ENCODE peak calls at places on chromosome 10, in six cellular contexts. R is GM23338, G is OCI-LY7, Z is neural progenitor cell, T is MM.1S, V is hepatocyte. N is an unnamed sample.
A peak's percentile ranks its signal among the peaks of the same experiment; 100 is the strongest.

GRCh38 chr10:10209152-10209551 is 808.5 kb upstream of the CELF2 start:
- DNase-seq in T (no peak), G (peak; percentile 53), R (no peak), V (peak; percentile 59), Z (no peak), N (peak; percentile 45)

GRCh38 chr10:126663328-126663727 is 7.2 kb downstream of the C10orf90 start:
- DNase-seq in R (no peak), V (peak; percentile 19), G (no peak), Z (no peak), T (no peak), N (peak; percentile 98)

GRCh38 chr10:47253651-47254375 is 46.2 kb upstream of the GDF10 start:
- DNase-seq in G (no peak), R (no peak), V (no peak), T (no peak), Z (no peak), N (peak; percentile 70)

GRCh38 chr10:7320072-7320471 is 90.8 kb downstream of the SFMBT2 start:
- DNase-seq in R (no peak), V (no peak), T (no peak), G (no peak), Z (no peak), N (peak; percentile 14)

GRCh38 chr10:43227911-43228782 is 38.7 kb downstream of the RASGEF1A start:
- DNase-seq in V (no peak), R (no peak), G (no peak), T (no peak), Z (no peak), N (no peak)

GRCh38 chr10:14414901-14415300 is 84.2 kb upstream of the FRMD4A start:
- DNase-seq in R (no peak), G (no peak), T (no peak), Z (no peak), V (no peak), N (peak; percentile 20)

GRCh38 chr10:8181496-8182174 is 127.1 kb downstream of the GATA3 start:
- DNase-seq in Z (no peak), V (peak; percentile 33), R (no peak), T (no peak), G (no peak), N (no peak)

GRCh38 chr10:112295853-112296830 is 12.9 kb downstream of the TECTB start:
- DNase-seq in V (no peak), G (no peak), Z (no peak), T (no peak), R (no peak), N (peak; percentile 71)

GRCh38 chr10:451856-452255 is 237.6 kb downstream of the DIP2C start:
- DNase-seq in R (no peak), T (no peak), V (no peak), Z (no peak), G (no peak), N (no peak)

DNA sequence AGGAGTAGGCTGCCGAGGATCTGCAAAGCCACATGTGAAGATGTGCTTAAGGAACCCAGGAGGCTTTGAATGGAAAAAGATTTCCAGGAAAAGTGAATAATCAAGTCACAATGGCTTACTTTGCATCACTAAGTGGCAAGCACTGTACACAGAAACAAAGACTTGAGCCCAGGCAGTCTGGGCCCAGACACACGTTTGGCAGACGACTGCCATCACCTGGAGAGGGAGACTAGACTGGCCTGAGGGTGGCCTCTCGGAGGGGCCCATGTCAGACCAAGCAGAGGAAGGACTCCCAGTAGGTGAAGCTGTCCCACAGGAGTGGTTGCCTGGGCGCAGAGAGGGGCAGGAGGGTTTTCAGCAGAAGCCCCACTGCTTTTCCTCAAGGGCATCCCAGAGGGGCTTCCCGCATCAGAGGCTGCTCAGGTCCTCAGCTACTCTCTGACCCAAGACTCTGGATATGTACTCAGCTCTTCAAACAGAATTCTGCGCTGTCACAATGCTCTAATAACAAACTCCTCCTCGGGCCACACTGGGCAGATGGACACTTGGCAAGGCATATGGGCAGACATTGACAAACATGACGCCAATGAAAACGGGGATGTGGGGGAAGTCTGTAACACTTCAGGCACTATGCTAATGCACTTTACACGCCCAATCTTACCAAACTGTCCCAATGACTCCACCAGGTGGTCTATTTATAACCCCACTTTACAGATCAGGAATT is 27.9 kb upstream of the FRAT2 start:
- DNase-seq in Z (no peak), G (no peak), V (no peak), T (no peak), R (no peak), N (no peak)
- H3K27ac ChIP-seq in Z (no peak overlapping the region), G (no peak overlapping the region), V (no peak overlapping the region), T (no peak overlapping the region), R (no peak overlapping the region), N (no peak overlapping the region)

DNA sequence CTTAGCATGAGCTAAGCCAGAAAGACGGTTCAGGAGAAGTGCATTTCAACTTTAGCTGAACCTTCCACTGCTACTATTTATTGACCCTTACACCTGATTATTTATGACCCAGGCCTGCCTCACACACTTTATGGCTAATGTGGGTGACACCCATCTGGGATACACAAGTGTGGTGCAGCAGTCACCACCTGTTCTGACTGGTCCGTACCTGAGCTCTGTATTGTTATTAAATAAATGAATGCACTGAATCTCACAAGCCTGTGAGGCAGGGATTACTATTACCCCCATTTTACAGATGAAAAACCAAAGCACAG is 1.5 kb downstream of the ANXA11 start:
- DNase-seq in T (peak; percentile 22), Z (no peak), R (no peak), G (no peak), V (no peak), N (no peak)
- H3K4me1 ChIP-seq in T (peaks cover 28% of the 10 kb centered on the region), Z (peaks cover 14% of the 10 kb centered on the region), R (peaks cover 46% of the 10 kb centered on the region), G (peaks cover 58% of the 10 kb centered on the region), V (peaks cover 55% of the 10 kb centered on the region), N (peaks cover 61% of the 10 kb centered on the region)

GRCh38 chr10:5198386-5198785 is 1.7 kb downstream of the AKR1C4 start:
- DNase-seq in G (no peak), R (no peak), Z (no peak), V (no peak), T (no peak), N (peak; percentile 43)

GRCh38 chr10:5196613-5197234 is at the start of gene AKR1C4:
- DNase-seq in G (no peak), Z (no peak), R (no peak), V (peak; percentile 28), T (no peak), N (no peak)

GRCh38 chr10:5195727-5196374 is 786 bp upstream of the AKR1C4 start:
- DNase-seq in Z (no peak), V (peak; percentile 12), R (peak; percentile 5), T (no peak), G (no peak), N (no peak)

GRCh38 chr10:5194431-5194830 is 2.2 kb upstream of the AKR1C4 start:
- DNase-seq in G (no peak), Z (no peak), R (no peak), T (no peak), V (no peak), N (no peak)

GRCh38 chr10:5199398-5199797 is 2.8 kb downstream of the AKR1C4 start:
- DNase-seq in Z (peak; percentile 10), G (no peak), V (no peak), R (peak; percentile 44), T (no peak), N (no peak)
- TF ChIP-seq EZH2phosphoT487 in Z (no peak), G (no peak), V (no peak), R (no peak), T (no peak), N (no peak)

DNA sequence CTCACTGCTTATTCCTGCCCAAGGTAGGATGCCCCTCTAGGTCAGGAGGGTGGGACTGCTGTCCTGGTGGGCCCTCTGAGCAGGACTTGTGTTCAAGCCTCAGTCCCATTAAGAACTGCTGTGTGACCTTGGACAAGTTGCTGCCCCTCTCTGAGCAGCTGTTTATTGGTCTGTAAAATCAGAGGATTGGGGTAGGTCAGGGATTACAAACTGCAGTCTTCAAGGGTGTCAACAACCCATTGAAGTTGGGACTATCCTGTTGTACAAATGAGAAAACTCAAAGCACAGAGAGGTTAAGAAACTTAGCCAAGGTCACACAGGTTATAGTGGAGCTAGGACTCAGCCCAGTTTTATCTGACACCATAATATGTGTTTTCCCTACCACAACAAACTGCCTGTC is 55.3 kb downstream of the ZMIZ1 start:
- DNase-seq in Z (no peak), G (no peak), R (no peak), T (no peak), V (no peak), N (no peak)
- H3K27ac ChIP-seq in Z (no peak overlapping the region), G (no peak overlapping the region), R (no peak overlapping the region), T (no peak overlapping the region), V (no peak overlapping the region), N (no peak overlapping the region)

N was measured in GM23248.